ENCODE peak calls at places on chromosomes 3 and 15, in four cellular contexts. C is HFFc6; D is effector CD4-positive, alpha-beta T cell; S is COR-L47. P is an unnamed sample.

GRCh38 chr3:173921741-173922140 is 524.2 kb downstream of the NLGN1 start:
- DNase-seq in S (no peak), C (no peak), D (no peak), P (no peak)

GRCh38 chr15:40445411-40446055 is 4.8 kb downstream of the BAHD1 start:
- DNase-seq in C (peak), S (no peak), D (no peak), P (no peak)

GRCh38 chr3:169660709-169661566 is 2.6 kb downstream of the MECOM start:
- DNase-seq in D (no peak), C (no peak), S (no peak), P (no peak)

GRCh38 chr3:50154840-50155490 is at the start of gene SEMA3F:
- DNase-seq in C (peak), D (peak), S (peak), P (peak)

GRCh38 chr3:175398676-175399075 is 539.5 kb downstream of the NAALADL2 start:
- DNase-seq in S (no peak), D (no peak), C (no peak), P (no peak)

GRCh38 chr15:37106490-37107001 is 6.2 kb upstream of the MEIS2 start:
- DNase-seq in C (no peak), D (no peak), S (peak), P (no peak)

GRCh38 chr3:102106421-102107097 is 257.2 kb downstream of the NFKBIZ start:
- DNase-seq in D (no peak), S (no peak), C (peak), P (no peak)

GRCh38 chr3:52404391-52404790 is 40.5 kb downstream of the SEMA3G start:
- DNase-seq in D (no peak), C (no peak), S (no peak), P (no peak)

GRCh38 chr15:77537006-77537405 is 95.7 kb downstream of the LINGO1 start:
- DNase-seq in C (no peak), D (no peak), S (no peak), P (no peak)

GRCh38 chr3:42653560-42654330 is at the start of gene ZBTB47:
- DNase-seq in D (no peak), S (no peak), C (no peak), P (no peak)

P was measured in GM12892.